ENCODE peak calls at places on chromosomes 5 and 9, in four cellular contexts. E is HepG2, M is H1, A is K562. B is an unnamed sample.

GRCh38 chr9:30075451-30076199 is 2308.8 kb upstream of the ACO1 start:
- DNase-seq in M (no peak), A (no peak), E (peak; percentile 1), B (peak; percentile 1)

GRCh38 chr5:160508780-160509361 is 87.2 kb downstream of the PTTG1 start:
- DNase-seq in A (peak; percentile 84), M (peak; percentile 63), E (peak; percentile 76), B (peak; percentile 79)

GRCh38 chr5:148454576-148454975 is 70.8 kb downstream of the FBXO38 start:
- DNase-seq in M (no peak), E (no peak), A (no peak), B (no peak)

GRCh38 chr5:148386041-148386440 is 2.3 kb downstream of the FBXO38 start:
- DNase-seq in E (peak; percentile 19), A (no peak), M (no peak), B (no peak)

GRCh38 chr5:82349651-82350050 is 71.5 kb upstream of the RPS23 start:
- DNase-seq in E (no peak), M (peak; percentile 87), A (peak; percentile 51), B (peak; percentile 16)

GRCh38 chr9:1208185-1208584 is 158.0 kb downstream of the DMRT2 start:
- DNase-seq in M (no peak), E (no peak), A (no peak), B (no peak)

GRCh38 chr5:80238778-80239679 is 16.8 kb downstream of the SERINC5 start:
- DNase-seq in A (no peak), E (no peak), M (no peak), B (no peak)

GRCh38 chr5:150272531-150272930 is 17.0 kb downstream of the CAMK2A start:
- DNase-seq in A (no peak), M (no peak), E (peak; percentile 55), B (peak; percentile 59)

GRCh38 chr5:140925806-140926205 is 293 bp upstream of the PCDHAC1 start:
- DNase-seq in A (no peak), E (no peak), M (no peak), B (no peak)
- TF ChIP-seq MAFK in A (no peak), E (no peak), M (no peak), B (no peak)

DNA sequence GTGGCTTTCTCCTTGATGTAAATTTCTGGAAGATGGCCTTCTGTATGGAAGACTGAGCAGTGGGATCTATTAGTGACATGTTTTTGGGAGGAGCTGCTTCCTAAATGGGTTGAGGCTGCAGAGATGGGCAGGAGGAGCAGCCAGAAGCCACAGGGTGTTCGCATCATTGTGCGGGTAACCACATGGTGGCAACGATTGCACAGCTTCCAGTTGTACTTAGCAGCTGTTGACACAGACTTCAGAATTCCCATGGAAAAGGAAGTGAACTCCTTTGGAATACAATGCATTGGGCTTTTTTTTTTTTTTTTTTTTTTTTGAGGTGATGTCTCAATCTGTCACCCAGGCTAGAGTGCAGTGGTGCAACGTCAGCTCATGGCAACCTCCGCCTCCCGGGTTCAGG is 297.3 kb downstream of the NR3C1 start:
- DNase-seq in M (no peak), A (no peak), E (peak; percentile 80), B (peak; percentile 89)
- TF ChIP-seq JUN in M (no peak), A (no peak), E (no peak), B (no peak)

DNA sequence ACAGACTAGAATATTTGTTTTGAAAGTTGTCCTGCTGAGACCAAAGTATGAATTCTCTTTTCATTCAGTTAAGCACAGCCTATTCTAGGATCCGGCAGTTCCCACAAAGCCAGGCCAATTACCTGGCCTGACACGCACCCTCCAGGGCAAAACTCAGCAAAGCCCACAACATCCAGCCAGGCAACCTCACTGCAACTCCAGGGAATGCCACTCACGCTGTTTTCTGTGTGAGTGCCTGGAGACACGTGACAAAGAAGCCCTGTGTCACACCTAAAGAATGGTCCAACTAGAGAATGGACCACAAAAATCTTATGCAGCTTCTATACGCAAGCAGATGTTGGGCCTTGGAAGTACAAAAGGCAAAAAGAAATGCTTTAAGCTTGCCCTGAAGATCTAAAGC is 20.3 kb downstream of the RETREG1 start:
- DNase-seq in A (no peak), M (no peak), E (no peak), B (no peak)
- TF ChIP-seq MAFK in A (no peak), M (no peak), E (no peak), B (no peak)

DNA sequence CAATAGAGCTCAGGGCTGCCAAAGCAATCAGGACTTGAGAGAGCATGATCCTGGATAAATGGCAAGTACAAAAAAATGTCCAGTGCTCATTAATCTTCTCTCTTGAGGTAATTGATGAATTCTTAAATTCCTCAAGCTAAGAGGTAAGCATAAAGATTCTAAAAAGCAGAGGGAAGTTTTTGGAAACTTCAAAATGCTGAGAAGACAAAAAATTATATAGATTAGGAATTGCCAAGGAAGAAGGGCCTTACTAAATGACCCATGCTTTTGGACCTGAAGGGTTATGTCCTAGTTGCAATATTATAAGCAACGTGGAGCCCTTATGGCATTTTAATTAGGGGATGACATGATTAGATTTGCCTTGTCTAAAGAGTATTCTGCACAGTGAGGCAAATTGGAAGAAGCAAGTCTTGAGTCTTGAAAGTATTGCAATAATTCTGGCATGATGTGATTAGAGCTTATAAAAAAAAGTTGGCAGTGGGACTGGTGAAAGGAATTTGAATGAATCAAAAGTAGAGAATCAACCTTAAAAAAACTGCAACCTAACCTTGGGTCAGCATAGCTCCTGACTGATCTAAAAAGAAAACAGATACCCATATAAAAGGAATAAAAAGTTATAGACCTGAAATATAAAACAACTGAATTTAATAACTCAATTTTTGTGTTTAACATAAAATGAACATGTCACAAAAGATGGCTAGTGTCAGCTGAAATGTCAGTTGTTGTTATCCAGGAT is 323.8 kb upstream of the ARRDC3 start:
- DNase-seq in E (no peak), A (no peak), M (no peak), B (no peak)
- TF ChIP-seq JUN in E (no peak), A (no peak), M (no peak), B (no peak)

B was measured in A549.